ENCODE peak calls at places on chromosomes 7 and 10, in nine cellular contexts. Z, C, F, D, X, N, H, T and P are unnamed samples. For H3K36me3, the result is how much of the 10 kb centered on the place peaks cover.

GRCh38 chr10:95377950-95378349 is 87.1 kb upstream of the PDLIM1 start:
- DNase-seq in Z (no peak), C (no peak), F (no peak), D (no peak), X (no peak), N (no peak), H (no peak), T (no peak), P (no peak)

GRCh38 chr10:24459836-24460235 is 250.9 kb downstream of the KIAA1217 start:
- DNase-seq in Z (no peak), C (no peak), F (no peak), D (no peak), X (no peak), N (no peak), H (no peak), T (no peak), P (no peak)

GRCh38 chr7:94375167-94375566 is 19.5 kb upstream of the COL1A2 start:
- DNase-seq in Z (no peak), C (no peak), F (peak), D (no peak), X (no peak), N (peak), H (no peak), T (peak), P (no peak)

GRCh38 chr7:138064856-138065357 is 11.4 kb upstream of the AKR1D1 start:
- DNase-seq in Z (no peak), C (no peak), F (peak), D (no peak), X (peak), N (no peak), H (no peak), T (no peak), P (no peak)

GRCh38 chr10:60171436-60172013 is 218.2 kb downstream of the ANK3 start:
- DNase-seq in Z (no peak), C (no peak), F (no peak), D (no peak), X (no peak), N (no peak), H (no peak), T (no peak), P (no peak)

GRCh38 chr10:654647-654996 is 34.8 kb downstream of the DIP2C start:
- DNase-seq in Z (no peak), C (no peak), F (no peak), D (no peak), X (no peak), N (no peak), H (no peak), T (no peak), P (no peak)

GRCh38 chr10:4834896-4835405 is 8.9 kb downstream of the AKR1E2 start:
- DNase-seq in Z (no peak), C (no peak), F (no peak), D (no peak), X (no peak), N (no peak), H (no peak), T (no peak), P (no peak)

GRCh38 chr10:30002438-30003266 is 56.7 kb downstream of the JCAD start:
- DNase-seq in Z (peak), C (peak), F (peak), D (peak), X (peak), N (peak), H (peak), T (peak), P (peak)

GRCh38 chr10:15439381-15439837 is 68.3 kb upstream of the FAM171A1 start:
- DNase-seq in Z (peak), C (no peak), F (peak), D (no peak), X (no peak), N (peak), H (no peak), T (peak), P (no peak)

GRCh38 chr7:1152492-1152891 is 7.5 kb downstream of the ZFAND2A start:
- DNase-seq in Z (no peak), C (no peak), F (no peak), D (peak), X (no peak), N (no peak), H (no peak), T (no peak), P (no peak)

GRCh38 chr7:91185771-91186170 is 78.5 kb upstream of the FZD1 start:
- DNase-seq in Z (no peak), C (no peak), F (peak), D (no peak), X (no peak), N (no peak), H (no peak), T (no peak), P (no peak)

GRCh38 chr10:61757525-61758397 is 95.0 kb downstream of the CABCOCO1 start:
- DNase-seq in Z (no peak), C (no peak), F (peak), D (no peak), X (no peak), N (peak), H (no peak), T (no peak), P (no peak)

GRCh38 chr10:112804036-112804435 is 146.0 kb upstream of the TCF7L2 start:
- DNase-seq in Z (no peak), C (no peak), F (no peak), D (no peak), X (peak), N (peak), H (no peak), T (peak), P (no peak)

GRCh38 chr10:7119325-7120015 is 291.4 kb downstream of the SFMBT2 start:
- DNase-seq in Z (no peak), C (no peak), F (peak), D (no peak), X (no peak), N (no peak), H (no peak), T (no peak), P (no peak)

GRCh38 chr10:14329609-14330246 is 996 bp downstream of the FRMD4A start:
- DNase-seq in Z (no peak), C (no peak), F (no peak), D (peak), X (no peak), N (no peak), H (no peak), T (no peak), P (no peak)

GRCh38 chr7:132256721-132257212 is 319.5 kb downstream of the PLXNA4 start:
- DNase-seq in Z (no peak), C (no peak), F (no peak), D (no peak), X (no peak), N (no peak), H (no peak), T (no peak), P (no peak)

GRCh38 chr7:78787854-78788253 is 665.6 kb downstream of the MAGI2 start:
- DNase-seq in Z (no peak), C (no peak), F (no peak), D (no peak), X (no peak), N (no peak), H (no peak), T (no peak), P (no peak)

GRCh38 chr10:62972103-62972502 is 155.9 kb upstream of the EGR2 start:
- DNase-seq in Z (no peak), C (no peak), F (peak), D (no peak), X (no peak), N (no peak), H (no peak), T (no peak), P (no peak)

GRCh38 chr7:2040893-2041270 is 191.9 kb downstream of the MAD1L1 start:
- DNase-seq in Z (peak), C (peak), F (no peak), D (peak), X (no peak), N (no peak), H (no peak), T (peak), P (no peak)

GRCh38 chr7:130901209-130901783 is 167.3 kb upstream of the KLF14 start:
- DNase-seq in Z (peak), C (peak), F (peak), D (peak), X (peak), N (peak), H (peak), T (no peak), P (no peak)

GRCh38 chr10:990808-991207 is 2.6 kb downstream of the GTPBP4 start:
- DNase-seq in Z (no peak), C (peak), F (no peak), D (no peak), X (no peak), N (no peak), H (no peak), T (no peak), P (no peak)

GRCh38 chr7:55440040-55440690 is 75.0 kb downstream of the LANCL2 start:
- DNase-seq in Z (no peak), C (peak), F (no peak), D (no peak), X (no peak), N (no peak), H (no peak), T (no peak), P (no peak)

GRCh38 chr7:130272456-130273080 is 5.9 kb downstream of the CPA2 start:
- DNase-seq in Z (no peak), C (no peak), F (no peak), D (no peak), X (no peak), N (no peak), H (no peak), T (peak), P (no peak)

GRCh38 chr10:109114578-109114977 is 808.7 kb downstream of the XPNPEP1 start:
- DNase-seq in Z (no peak), C (no peak), F (peak), D (no peak), X (no peak), N (no peak), H (no peak), T (no peak), P (no peak)

GRCh38 chr10:73414230-73414981 is 548 bp upstream of the ANXA7 start:
- DNase-seq in Z (no peak), C (no peak), F (peak), D (no peak), X (no peak), N (peak), H (no peak), T (no peak), P (no peak)

GRCh38 chr7:74343281-74344127 is 54.3 kb downstream of the CLIP2 start:
- DNase-seq in Z (no peak), C (no peak), F (peak), D (no peak), X (no peak), N (no peak), H (peak), T (no peak), P (no peak)

GRCh38 chr10:110609592-110609991 is 34.5 kb upstream of the RBM20 start:
- DNase-seq in Z (peak), C (no peak), F (no peak), D (no peak), X (no peak), N (no peak), H (peak), T (peak), P (no peak)

GRCh38 chr10:31706921-31707571 is 221.6 kb downstream of the ARHGAP12 start:
- DNase-seq in Z (peak), C (peak), F (peak), D (peak), X (no peak), N (no peak), H (no peak), T (peak), P (no peak)

GRCh38 chr7:49937608-49938007 is 155.4 kb downstream of the ZPBP start:
- DNase-seq in Z (no peak), C (no peak), F (no peak), D (no peak), X (no peak), N (no peak), H (no peak), T (no peak), P (no peak)

GRCh38 chr10:44985175-44985681 is 6.6 kb upstream of the DEPP1 start:
- DNase-seq in Z (no peak), C (no peak), F (no peak), D (no peak), X (no peak), N (no peak), H (no peak), T (no peak), P (no peak)

GRCh38 chr7:2071133-2071832 is 161.5 kb downstream of the MAD1L1 start:
- DNase-seq in Z (no peak), C (no peak), F (no peak), D (no peak), X (no peak), N (no peak), H (no peak), T (no peak), P (no peak)

GRCh38 chr10:33537066-33537465 is 202.6 kb upstream of the NRP1 start:
- DNase-seq in Z (no peak), C (no peak), F (peak), D (no peak), X (no peak), N (no peak), H (no peak), T (no peak), P (no peak)

GRCh38 chr7:94357076-94357475 is 37.6 kb upstream of the COL1A2 start:
- DNase-seq in Z (no peak), C (no peak), F (peak), D (no peak), X (no peak), N (no peak), H (no peak), T (no peak), P (no peak)

GRCh38 chr7:70193514-70193913 is 595.2 kb downstream of the AUTS2 start:
- DNase-seq in Z (no peak), C (no peak), F (peak), D (no peak), X (no peak), N (peak), H (no peak), T (peak), P (no peak)

DNA sequence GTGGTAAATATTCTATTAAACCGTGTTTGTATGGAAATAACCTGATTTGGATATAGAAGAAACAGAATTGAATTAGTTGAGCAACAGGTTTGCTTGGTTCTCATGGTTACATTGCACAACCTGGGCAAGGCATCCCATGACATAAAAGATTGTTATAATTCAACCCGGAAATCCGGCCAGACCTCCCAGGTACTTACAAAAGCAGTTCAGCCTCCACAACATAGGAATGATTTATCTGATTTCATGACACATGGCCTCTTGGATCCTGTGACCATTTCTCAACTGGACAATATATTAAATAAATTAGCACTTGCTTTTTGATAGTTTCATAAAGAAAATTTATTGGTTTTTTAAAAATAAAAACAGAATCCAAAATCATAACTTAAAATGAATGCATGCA is 55.1 kb upstream of the PTPN12 start:
- DNase-seq in Z (no peak), C (no peak), F (peak), D (peak), X (no peak), N (peak), H (no peak), T (no peak), P (peak)
- H3K27ac ChIP-seq in Z (no peak), C (peak), F (no peak), D (peak), X (no peak), N (peak), H (no peak), T (no peak), P (peak)

DNA sequence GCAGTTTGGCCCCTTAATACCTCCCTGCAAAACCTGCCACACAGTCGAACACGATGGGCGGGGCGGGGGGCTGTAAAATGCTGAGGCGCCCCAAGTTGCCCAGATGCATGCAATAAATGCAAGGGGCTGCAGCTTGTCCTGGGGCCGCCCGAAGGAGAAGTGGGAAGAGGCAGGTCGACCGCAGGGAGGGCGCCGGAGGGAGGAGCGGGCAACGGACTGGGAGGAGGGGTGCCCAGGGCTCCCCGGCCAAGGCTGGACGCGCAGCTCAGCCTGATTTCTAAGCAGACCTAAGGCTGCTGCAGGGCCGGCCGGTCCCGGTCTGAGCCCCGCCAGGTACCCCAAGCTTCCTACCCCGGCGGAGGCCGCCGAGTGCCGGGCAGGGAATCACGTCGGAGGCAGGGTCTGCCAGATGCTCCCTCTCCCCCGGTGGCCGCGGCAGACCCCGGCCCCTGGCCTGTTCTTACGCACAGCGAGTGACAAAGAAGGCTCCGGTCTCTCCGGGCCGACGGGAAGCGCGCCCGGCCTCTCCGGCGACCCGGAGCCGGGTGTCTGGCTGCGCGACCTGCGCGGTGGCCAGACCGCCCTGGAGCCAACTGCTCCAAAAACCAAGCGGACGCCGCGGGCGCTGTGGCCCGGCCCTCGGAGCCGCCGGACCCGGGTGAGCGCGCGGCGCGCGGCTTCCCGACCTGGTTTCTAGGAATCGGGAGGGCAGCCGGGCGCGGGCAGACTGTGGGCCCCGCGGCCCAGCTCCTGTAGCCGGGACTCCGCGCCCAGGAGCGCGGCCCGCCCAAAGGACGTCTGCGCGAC is 740 bp upstream of the EBF3 start:
- DNase-seq in Z (peak), C (no peak), F (no peak), D (peak), X (no peak), N (no peak), H (no peak), T (no peak), P (no peak)
- H3K4me3 ChIP-seq in Z (peak), C (no peak), F (peak), D (peak), X (no peak), N (no peak), H (no peak), T (peak), P (peak)

GRCh38 chr10:5932345-5932744 is 42.3 kb downstream of the FBH1 start:
- DNase-seq in Z (no peak), C (no peak), F (no peak), D (no peak), X (no peak), N (no peak), H (no peak), T (no peak), P (no peak)
- H3K36me3 ChIP-seq in Z (under half), C (half or more), F (half or more), D (half or more), X (under half), N (under half), H (under half), T (under half), P (under half)

DNA sequence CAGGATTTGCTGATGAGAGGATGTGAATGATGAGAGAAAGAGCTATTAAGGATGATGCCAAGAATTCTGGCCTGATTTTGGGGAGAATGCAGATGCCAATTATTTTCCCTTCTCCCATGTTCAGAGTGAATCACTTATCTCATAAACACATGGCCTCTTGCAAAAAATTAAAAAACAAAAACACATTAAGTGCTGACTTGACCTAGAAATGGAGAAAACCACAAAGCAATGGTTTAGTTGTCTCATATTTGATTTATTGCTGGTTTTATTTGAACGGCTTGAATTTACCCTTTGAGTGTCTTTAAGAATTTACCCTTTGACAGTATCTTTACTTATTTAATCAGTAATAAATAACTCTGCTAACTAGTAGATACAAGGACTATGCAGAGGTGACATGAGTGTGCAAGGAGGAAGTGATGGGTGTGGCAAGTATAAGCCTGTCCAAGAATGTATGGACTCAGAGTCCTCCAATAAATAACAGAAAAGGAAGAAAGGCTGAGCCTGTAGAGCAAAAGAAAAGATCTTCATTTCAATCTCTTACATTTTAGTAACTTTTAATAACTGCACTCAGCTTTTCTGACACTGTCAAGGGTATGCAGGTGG is 68.2 kb upstream of the GSDME start:
- DNase-seq in Z (no peak), C (no peak), F (peak), D (no peak), X (no peak), N (no peak), H (no peak), T (no peak), P (no peak)
- H3K27ac ChIP-seq in Z (no peak), C (no peak), F (peak), D (peak), X (no peak), N (peak), H (peak), T (no peak), P (peak)

DNA sequence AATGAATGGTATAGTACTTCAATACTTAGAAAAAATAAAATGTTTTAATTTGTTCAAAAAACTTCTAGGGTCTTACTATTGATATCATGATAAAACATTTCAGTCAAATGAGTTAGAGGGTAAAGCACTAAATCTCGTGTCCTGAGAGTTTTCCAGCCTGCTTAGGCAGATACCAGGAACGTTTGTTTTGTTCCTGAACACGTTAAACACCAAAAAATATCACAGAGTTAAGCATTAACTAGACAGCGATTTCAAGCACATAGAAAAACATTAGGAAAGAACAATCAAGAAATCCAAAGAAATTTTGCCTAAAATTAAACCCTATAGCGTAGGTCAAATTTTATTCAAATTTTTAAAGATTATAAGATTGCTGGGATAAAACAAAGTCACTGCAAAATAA is 204.6 kb upstream of the AGR3 start:
- DNase-seq in Z (no peak), C (no peak), F (no peak), D (no peak), X (no peak), N (no peak), H (no peak), T (no peak), P (no peak)
- H3K4me3 ChIP-seq in Z (no peak), C (no peak), F (no peak), D (no peak), X (no peak), N (no peak), H (no peak), T (no peak), P (no peak)

DNA sequence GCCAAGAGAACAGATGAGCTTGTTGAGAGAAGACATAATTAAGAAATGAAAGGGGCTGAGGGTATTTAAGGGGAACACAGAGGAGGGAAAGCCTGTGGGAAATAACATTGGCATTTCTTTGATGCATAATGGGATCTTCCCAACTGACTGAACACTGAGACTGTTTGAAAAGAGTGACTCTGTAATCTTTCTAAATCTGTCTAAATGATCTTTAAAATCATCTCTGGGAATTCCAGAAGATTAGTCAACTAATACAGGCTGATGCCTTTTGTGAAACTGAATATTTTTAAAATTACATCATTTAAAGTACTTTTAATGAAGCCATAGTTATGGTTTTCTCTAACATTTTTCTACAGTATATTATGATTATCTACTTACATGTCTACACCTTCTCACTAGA is 17.4 kb upstream of the SLC35G1 start:
- DNase-seq in Z (no peak), C (no peak), F (peak), D (no peak), X (no peak), N (no peak), H (no peak), T (no peak), P (no peak)
- H3K36me3 ChIP-seq in Z (under half), C (under half), F (under half), D (under half), X (under half), N (under half), H (under half), T (under half), P (under half)

GRCh38 chr7:16755397-16755796 is 1.8 kb downstream of the TSPAN13 start:
- DNase-seq in Z (no peak), C (no peak), F (peak), D (no peak), X (no peak), N (no peak), H (no peak), T (no peak), P (no peak)
- H3K27ac ChIP-seq in Z (no peak), C (peak), F (no peak), D (peak), X (no peak), N (peak), H (no peak), T (peak), P (peak)